ENCODE peak calls at places on chromosomes 7 and 10, in seven cellular contexts. One of them, this sample, is unnamed.

GRCh38 chr10:124012066-124012465 is 81.3 kb downstream of the CHST15 start:
- DNase-seq in K562: no peak
- DNase-seq in HepG2: no peak
- DNase-seq in HCT116: no peak
- DNase-seq in SK-N-SH: no peak
- DNase-seq in H1: no peak
- DNase-seq in GM12878: no peak
- DNase-seq in this sample: no peak

GRCh38 chr7:155809332-155809946 is 2.8 kb downstream of the SHH start:
- DNase-seq in K562: no peak
- DNase-seq in HepG2: no peak
- DNase-seq in HCT116: no peak
- DNase-seq in SK-N-SH: no peak
- DNase-seq in H1: no peak
- DNase-seq in GM12878: no peak
- DNase-seq in this sample: no peak

GRCh38 chr10:32341596-32341995 is 5.4 kb downstream of the EPC1 start:
- DNase-seq in K562: no peak
- DNase-seq in HepG2: no peak
- DNase-seq in HCT116: no peak
- DNase-seq in SK-N-SH: no peak
- DNase-seq in H1: no peak
- DNase-seq in GM12878: no peak
- DNase-seq in this sample: no peak

GRCh38 chr7:110090113-110090820 is 1000.7 kb upstream of the LRRN3 start:
- DNase-seq in K562: no peak
- DNase-seq in HepG2: peak
- DNase-seq in HCT116: peak
- DNase-seq in SK-N-SH: no peak
- DNase-seq in H1: no peak
- DNase-seq in GM12878: no peak
- DNase-seq in this sample: peak

GRCh38 chr10:105952153-105952552 is 1212.4 kb downstream of the SORCS1 start:
- DNase-seq in K562: no peak
- DNase-seq in HepG2: no peak
- DNase-seq in HCT116: no peak
- DNase-seq in SK-N-SH: no peak
- DNase-seq in H1: peak
- DNase-seq in GM12878: peak
- DNase-seq in this sample: no peak

GRCh38 chr7:29563590-29564454 is at the start of gene PRR15:
- DNase-seq in K562: no peak
- DNase-seq in HepG2: peak
- DNase-seq in HCT116: peak
- DNase-seq in SK-N-SH: peak
- DNase-seq in H1: peak
- DNase-seq in GM12878: no peak
- DNase-seq in this sample: peak

GRCh38 chr10:75773139-75773801 is 341.8 kb downstream of the LRMDA start:
- DNase-seq in K562: no peak
- DNase-seq in HepG2: peak
- DNase-seq in HCT116: no peak
- DNase-seq in SK-N-SH: no peak
- DNase-seq in H1: no peak
- DNase-seq in GM12878: no peak
- DNase-seq in this sample: no peak

GRCh38 chr10:103442031-103442461 is 10.1 kb downstream of the CALHM2 start:
- DNase-seq in K562: no peak
- DNase-seq in HepG2: no peak
- DNase-seq in HCT116: no peak
- DNase-seq in SK-N-SH: no peak
- DNase-seq in H1: no peak
- DNase-seq in GM12878: no peak
- DNase-seq in this sample: no peak

GRCh38 chr7:130695840-130696239 is 9.5 kb upstream of the TSGA13 start:
- DNase-seq in K562: peak
- DNase-seq in HepG2: peak
- DNase-seq in HCT116: peak
- DNase-seq in SK-N-SH: peak
- DNase-seq in H1: no peak
- DNase-seq in GM12878: no peak
- DNase-seq in this sample: peak

GRCh38 chr10:62021978-62022802 is 120.7 kb downstream of the ARID5B start:
- DNase-seq in K562: no peak
- DNase-seq in HepG2: no peak
- DNase-seq in HCT116: no peak
- DNase-seq in SK-N-SH: no peak
- DNase-seq in H1: no peak
- DNase-seq in GM12878: no peak
- DNase-seq in this sample: no peak

GRCh38 chr7:94509879-94510581 is 421 bp downstream of the CASD1 start:
- DNase-seq in K562: peak
- DNase-seq in HepG2: peak
- DNase-seq in HCT116: no peak
- DNase-seq in SK-N-SH: peak
- DNase-seq in H1: peak
- DNase-seq in GM12878: peak
- DNase-seq in this sample: peak

GRCh38 chr7:6424702-6425072 is 23.1 kb downstream of the DAGLB start:
- DNase-seq in K562: no peak
- DNase-seq in HepG2: no peak
- DNase-seq in HCT116: no peak
- DNase-seq in SK-N-SH: no peak
- DNase-seq in H1: no peak
- DNase-seq in GM12878: no peak
- DNase-seq in this sample: no peak

GRCh38 chr7:77528368-77528767 is 8.7 kb upstream of the PTPN12 start:
- DNase-seq in K562: no peak
- DNase-seq in HepG2: no peak
- DNase-seq in HCT116: no peak
- DNase-seq in SK-N-SH: no peak
- DNase-seq in H1: no peak
- DNase-seq in GM12878: no peak
- DNase-seq in this sample: no peak

GRCh38 chr10:116490028-116490662 is 55.6 kb upstream of the PNLIP start:
- DNase-seq in K562: peak
- DNase-seq in HepG2: peak
- DNase-seq in HCT116: peak
- DNase-seq in SK-N-SH: peak
- DNase-seq in H1: no peak
- DNase-seq in GM12878: no peak
- DNase-seq in this sample: no peak

GRCh38 chr10:7111574-7111973 is 299.3 kb downstream of the SFMBT2 start:
- DNase-seq in K562: no peak
- DNase-seq in HepG2: no peak
- DNase-seq in HCT116: no peak
- DNase-seq in SK-N-SH: no peak
- DNase-seq in H1: no peak
- DNase-seq in GM12878: no peak
- DNase-seq in this sample: no peak

DNA sequence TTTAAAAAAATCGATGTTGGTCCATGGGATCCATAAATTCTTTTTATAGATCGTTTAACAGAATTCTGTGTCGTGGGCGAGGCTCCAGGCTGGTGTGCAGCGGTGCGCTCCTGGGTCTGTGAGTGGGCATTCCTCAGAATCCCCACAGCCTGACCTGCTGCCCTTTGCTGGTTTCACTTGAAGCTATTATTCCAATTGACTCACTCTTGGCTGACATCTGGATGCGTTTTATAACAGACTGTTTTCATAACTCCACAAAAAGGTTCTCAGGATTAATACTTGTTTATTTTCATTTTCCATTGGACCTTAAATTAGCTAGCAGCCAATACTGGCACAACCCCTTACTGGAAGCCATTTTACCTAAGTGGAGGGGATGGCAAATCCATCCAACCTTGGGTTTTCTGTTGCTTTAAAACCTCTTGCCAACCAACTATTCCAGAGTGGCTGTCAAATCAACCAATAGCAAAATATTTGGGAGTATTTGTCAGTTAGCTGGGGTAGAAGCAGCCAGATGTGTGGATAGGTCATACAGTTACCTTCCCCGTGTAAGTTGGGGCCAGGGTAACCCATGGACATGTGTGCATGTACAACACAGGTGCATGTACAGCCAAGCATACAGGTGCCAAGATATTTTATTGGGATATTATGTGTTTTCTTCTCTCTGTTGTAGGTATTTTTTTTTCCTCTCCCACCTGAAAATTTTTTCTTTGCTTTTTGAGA is 160.7 kb upstream of the ZNF32 start:
- DNase-seq in K562: no peak
- DNase-seq in HepG2: no peak
- DNase-seq in HCT116: no peak
- DNase-seq in SK-N-SH: no peak
- DNase-seq in H1: no peak
- DNase-seq in GM12878: no peak
- DNase-seq in this sample: no peak
- TF ChIP-seq JUND in K562: no peak
- TF ChIP-seq JUND in HepG2: no peak
- TF ChIP-seq JUND in HCT116: no peak
- TF ChIP-seq JUND in SK-N-SH: no peak
- TF ChIP-seq JUND in H1: no peak
- TF ChIP-seq JUND in GM12878: no peak
- TF ChIP-seq JUND in this sample: no peak

GRCh38 chr7:149493366-149493765 is 4.2 kb downstream of the ZNF746 start:
- DNase-seq in K562: no peak
- DNase-seq in HepG2: no peak
- DNase-seq in HCT116: no peak
- DNase-seq in SK-N-SH: no peak
- DNase-seq in H1: no peak
- DNase-seq in GM12878: no peak
- DNase-seq in this sample: no peak

GRCh38 chr7:149494738-149495368 is 2.8 kb downstream of the ZNF746 start:
- DNase-seq in K562: no peak
- DNase-seq in HepG2: peak
- DNase-seq in HCT116: no peak
- DNase-seq in SK-N-SH: no peak
- DNase-seq in H1: no peak
- DNase-seq in GM12878: no peak
- DNase-seq in this sample: no peak

GRCh38 chr7:149496642-149497391 is 792 bp downstream of the ZNF746 start:
- DNase-seq in K562: peak
- DNase-seq in HepG2: no peak
- DNase-seq in HCT116: no peak
- DNase-seq in SK-N-SH: peak
- DNase-seq in H1: no peak
- DNase-seq in GM12878: no peak
- DNase-seq in this sample: peak

GRCh38 chr7:149497467-149498261 is at the start of gene ZNF746:
- DNase-seq in K562: peak
- DNase-seq in HepG2: peak
- DNase-seq in HCT116: peak
- DNase-seq in SK-N-SH: peak
- DNase-seq in H1: peak
- DNase-seq in GM12878: peak
- DNase-seq in this sample: peak

DNA sequence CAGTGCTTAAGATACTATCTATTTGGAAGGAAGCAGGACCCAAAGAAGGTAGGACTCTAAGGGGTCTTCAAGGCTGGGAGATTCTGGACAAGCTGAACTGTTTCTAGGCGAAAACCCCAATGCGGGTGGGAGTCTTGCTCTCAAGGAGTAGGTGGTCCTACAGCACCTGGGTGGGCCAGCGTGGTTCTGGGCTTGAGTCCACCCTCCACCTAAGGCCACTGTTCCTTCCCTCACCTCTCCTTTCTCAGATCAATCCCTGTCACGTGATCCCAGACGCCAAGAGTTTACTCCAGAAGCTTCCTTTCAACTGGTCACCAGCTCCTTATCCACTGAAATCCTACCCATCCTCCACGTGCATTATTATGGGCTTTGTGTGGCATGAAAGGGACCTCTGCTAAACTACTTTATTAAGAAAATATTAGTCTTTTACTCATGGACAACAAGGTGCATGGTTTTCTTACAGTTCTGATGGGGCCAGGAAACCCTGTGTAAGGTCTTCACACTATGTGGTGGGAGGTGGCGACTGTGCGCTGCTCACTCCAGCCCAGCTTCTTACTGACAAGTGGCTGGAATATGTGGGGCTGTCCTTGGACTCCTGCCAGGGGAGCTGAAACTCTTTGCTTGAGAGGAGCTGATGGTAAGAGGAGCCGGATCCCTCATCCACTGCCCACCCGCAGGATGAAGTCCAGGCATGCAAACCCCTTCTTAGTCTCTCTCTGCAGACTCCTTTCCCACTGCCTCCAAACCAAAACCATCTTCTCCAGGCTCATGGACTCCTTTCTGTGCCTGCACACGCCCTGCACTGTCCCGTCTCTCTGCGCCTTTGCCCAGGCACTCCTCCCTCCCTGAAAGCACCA is 1.6 kb downstream of the ZNF746 start:
- DNase-seq in K562: no peak
- DNase-seq in HepG2: peak
- DNase-seq in HCT116: no peak
- DNase-seq in SK-N-SH: peak
- DNase-seq in H1: no peak
- DNase-seq in GM12878: no peak
- DNase-seq in this sample: no peak
- TF ChIP-seq JUND in K562: no peak
- TF ChIP-seq JUND in HepG2: no peak
- TF ChIP-seq JUND in HCT116: no peak
- TF ChIP-seq JUND in SK-N-SH: no peak
- TF ChIP-seq JUND in H1: no peak
- TF ChIP-seq JUND in GM12878: no peak
- TF ChIP-seq JUND in this sample: no peak

GRCh38 chr7:135211179-135211945 is at the start of gene WDR91:
- DNase-seq in K562: peak
- DNase-seq in HepG2: peak
- DNase-seq in HCT116: peak
- DNase-seq in SK-N-SH: peak
- DNase-seq in H1: peak
- DNase-seq in GM12878: peak
- DNase-seq in this sample: peak

GRCh38 chr7:135208417-135208793 is 2.9 kb downstream of the WDR91 start:
- DNase-seq in K562: no peak
- DNase-seq in HepG2: no peak
- DNase-seq in HCT116: no peak
- DNase-seq in SK-N-SH: no peak
- DNase-seq in H1: no peak
- DNase-seq in GM12878: no peak
- DNase-seq in this sample: no peak

GRCh38 chr7:135209225-135209834 is 2.0 kb downstream of the WDR91 start:
- DNase-seq in K562: no peak
- DNase-seq in HepG2: no peak
- DNase-seq in HCT116: no peak
- DNase-seq in SK-N-SH: no peak
- DNase-seq in H1: no peak
- DNase-seq in GM12878: no peak
- DNase-seq in this sample: no peak

GRCh38 chr7:135207739-135208416 is 3.4 kb downstream of the WDR91 start:
- DNase-seq in K562: no peak
- DNase-seq in HepG2: peak
- DNase-seq in HCT116: no peak
- DNase-seq in SK-N-SH: no peak
- DNase-seq in H1: no peak
- DNase-seq in GM12878: no peak
- DNase-seq in this sample: no peak

GRCh38 chr7:135210818-135211178 is 528 bp downstream of the WDR91 start:
- DNase-seq in K562: no peak
- DNase-seq in HepG2: no peak
- DNase-seq in HCT116: no peak
- DNase-seq in SK-N-SH: no peak
- DNase-seq in H1: no peak
- DNase-seq in GM12878: no peak
- DNase-seq in this sample: peak
- TF ChIP-seq JUND in K562: no peak
- TF ChIP-seq JUND in HepG2: no peak
- TF ChIP-seq JUND in HCT116: no peak
- TF ChIP-seq JUND in SK-N-SH: no peak
- TF ChIP-seq JUND in H1: no peak
- TF ChIP-seq JUND in GM12878: no peak
- TF ChIP-seq JUND in this sample: no peak

GRCh38 chr7:116236020-116236630 is 25.8 kb downstream of the TES start:
- DNase-seq in K562: peak
- DNase-seq in HepG2: peak
- DNase-seq in HCT116: no peak
- DNase-seq in SK-N-SH: peak
- DNase-seq in H1: no peak
- DNase-seq in GM12878: no peak
- DNase-seq in this sample: no peak
- TF ChIP-seq JUND in K562: no peak
- TF ChIP-seq JUND in HepG2: no peak
- TF ChIP-seq JUND in HCT116: no peak
- TF ChIP-seq JUND in SK-N-SH: no peak
- TF ChIP-seq JUND in H1: no peak
- TF ChIP-seq JUND in GM12878: no peak
- TF ChIP-seq JUND in this sample: no peak